ENCODE peak calls at places on chromosomes 2 and 18, in nine cellular contexts. D is lung, M is GM12865, L is mammary epithelial cell, C is cardiac muscle cell, U is AG10803, O is heart left ventricle, Q is astrocyte of the spinal cord, Y is GM10248. J is an unnamed sample.
A peak's percentile ranks its signal among the peaks of the same experiment; 100 is the strongest.

GRCh38 chr2:180776924-180777323 is 203.5 kb upstream of the UBE2E3 start:
- DNase-seq in M (no peak), C (no peak), D (no peak), Q (peak; percentile 39), Y (no peak), L (peak; percentile 11), U (peak; percentile 21), O (no peak), J (no peak)

GRCh38 chr18:10858477-10858876 is 290.9 kb downstream of the PIEZO2 start:
- DNase-seq in Q (no peak), D (no peak), Y (no peak), O (no peak), C (no peak), L (no peak), M (no peak), U (no peak), J (no peak)

GRCh38 chr2:102619414-102620319 is at the start of gene SLC9A2:
- DNase-seq in L (peak; percentile 40), Q (no peak), C (peak; percentile 78), Y (peak; percentile 29), O (no peak), U (no peak), M (peak; percentile 41), D (peak; percentile 29), J (peak; percentile 51)

GRCh38 chr2:174023591-174024523 is 58.7 kb upstream of the SP3 start:
- DNase-seq in O (peak; percentile 77), Q (peak; percentile 94), Y (peak; percentile 48), C (peak; percentile 92), L (peak; percentile 100), U (peak; percentile 95), M (peak; percentile 59), D (peak; percentile 54), J (no peak)

GRCh38 chr2:26649322-26649721 is 8.2 kb upstream of the CIB4 start:
- DNase-seq in Q (no peak), U (peak; percentile 16), L (no peak), O (no peak), M (no peak), D (no peak), C (no peak), Y (no peak), J (no peak)

GRCh38 chr2:62287895-62288589 is 92.1 kb downstream of the B3GNT2 start:
- DNase-seq in Q (peak; percentile 36), O (peak; percentile 87), M (peak; percentile 94), D (peak; percentile 64), Y (peak; percentile 32), U (peak; percentile 26), L (peak; percentile 90), C (peak; percentile 54), J (no peak)

GRCh38 chr18:75068682-75069435 is 140.1 kb downstream of the PTGR3 start:
- DNase-seq in Q (no peak), Y (no peak), U (no peak), O (no peak), M (no peak), L (no peak), C (no peak), D (no peak), J (no peak)

GRCh38 chr2:144643537-144644336 is 123.8 kb upstream of the ZEB2 start:
- DNase-seq in M (no peak), L (no peak), C (no peak), Q (peak; percentile 51), Y (no peak), U (no peak), D (no peak), O (no peak), J (no peak)

GRCh38 chr2:68569604-68570003 is 73.8 kb upstream of the PROKR1 start:
- DNase-seq in L (peak; percentile 27), O (no peak), Q (no peak), Y (no peak), U (peak; percentile 12), M (no peak), D (no peak), C (no peak), J (no peak)

GRCh38 chr2:105557021-105557420 is 158.2 kb upstream of the FHL2 start:
- DNase-seq in Y (no peak), O (peak; percentile 49), L (no peak), Q (no peak), C (no peak), U (no peak), M (no peak), D (no peak), J (no peak)

GRCh38 chr2:166239548-166239947 is 111.7 kb upstream of the SCN1A start:
- DNase-seq in L (peak; percentile 87), U (peak; percentile 77), Q (peak; percentile 93), M (no peak), D (no peak), O (no peak), Y (no peak), C (no peak), J (no peak)

GRCh38 chr2:202387608-202388342 is 11.6 kb downstream of the BMPR2 start:
- DNase-seq in C (no peak), Q (no peak), L (no peak), Y (no peak), O (no peak), D (no peak), M (no peak), U (peak; percentile 60), J (no peak)

GRCh38 chr2:71945133-71945959 is 202.3 kb downstream of the CYP26B1 start:
- DNase-seq in M (no peak), Q (no peak), C (no peak), U (peak; percentile 71), O (no peak), D (peak; percentile 19), L (no peak), Y (no peak), J (no peak)

GRCh38 chr2:232235716-232236115 is 142.8 kb upstream of the ALPP start:
- DNase-seq in U (no peak), M (no peak), D (no peak), Q (peak; percentile 48), C (peak; percentile 23), O (no peak), L (no peak), Y (peak; percentile 53), J (peak; percentile 23)

GRCh38 chr2:44770221-44771187 is 171.0 kb upstream of the SIX3 start:
- DNase-seq in O (no peak), Q (no peak), U (no peak), Y (peak; percentile 23), M (peak; percentile 7), C (no peak), D (no peak), L (no peak), J (no peak)

GRCh38 chr2:1789610-1790009 is 45.3 kb upstream of the PXDN start:
- DNase-seq in O (no peak), D (no peak), Y (no peak), M (no peak), Q (no peak), C (no peak), U (no peak), L (no peak), J (no peak)
- TF ChIP-seq CTCF in O (no peak), D (no peak), Y (no peak), M (no peak), Q (no peak), C (no peak), U (no peak), L (no peak), J (no peak)

DNA sequence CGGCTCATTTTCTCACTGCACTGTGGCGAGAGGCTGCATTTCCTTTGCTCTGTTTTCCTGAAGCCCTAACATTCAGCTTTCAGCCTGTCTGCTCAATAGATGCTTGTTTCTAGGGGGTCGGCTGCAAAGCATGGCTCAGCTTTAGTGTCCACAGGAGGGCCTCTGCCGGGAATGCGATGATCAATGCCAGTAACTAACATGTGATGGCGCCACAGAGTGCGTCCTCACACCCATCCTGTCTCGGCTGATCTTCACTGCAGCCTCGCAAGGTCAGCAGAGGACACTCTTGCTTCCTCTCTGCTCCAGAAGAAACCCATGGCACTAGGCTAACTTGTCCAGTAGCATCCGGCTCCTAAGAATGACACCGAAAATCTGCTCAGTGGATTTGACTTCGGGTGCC is 156.4 kb upstream of the PXDN start:
- DNase-seq in U (no peak), O (no peak), D (no peak), Q (no peak), C (peak; percentile 49), M (no peak), Y (no peak), L (no peak), J (no peak)
- TF ChIP-seq CTCF in U (no peak), O (no peak), D (no peak), Q (peak; percentile 11), C (no peak), M (no peak), Y (no peak), L (no peak), J (no peak)

GRCh38 chr2:35443087-35443486 is 912.5 kb upstream of the CRIM1 start:
- DNase-seq in C (no peak), O (no peak), L (no peak), Q (no peak), M (no peak), U (no peak), Y (no peak), D (no peak), J (no peak)
- TF ChIP-seq CTCF in C (no peak), O (no peak), L (no peak), Q (no peak), M (no peak), U (no peak), Y (no peak), D (no peak), J (no peak)

DNA sequence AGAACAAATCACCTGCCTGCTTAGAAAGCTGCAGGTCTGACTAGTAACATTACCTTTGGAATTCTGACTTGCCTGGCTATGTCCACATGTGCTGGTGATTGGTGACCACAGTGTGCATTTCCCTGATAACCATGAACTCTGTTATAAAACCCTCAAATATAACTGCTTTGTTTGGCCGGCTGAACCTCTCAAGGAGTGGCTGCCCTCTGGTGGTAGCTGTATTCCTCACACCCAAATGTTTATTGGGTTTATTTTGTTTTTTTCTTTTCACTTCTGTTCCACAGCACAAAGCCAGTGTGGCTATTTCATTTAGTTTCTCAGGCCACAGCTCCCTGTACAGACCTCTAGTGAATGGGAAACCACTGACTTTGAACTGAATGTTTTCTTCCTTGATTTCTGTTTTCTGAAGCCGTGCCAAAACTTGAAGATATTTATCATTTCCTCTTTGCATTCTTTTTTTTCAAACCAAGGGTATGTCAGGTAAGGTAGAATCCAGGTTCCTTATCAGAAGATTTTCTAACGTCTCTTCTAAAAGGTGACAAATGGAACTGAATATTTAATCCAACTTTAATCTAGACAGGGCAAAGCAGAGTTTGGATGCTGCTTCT is 549.0 kb upstream of the VRK2 start:
- DNase-seq in U (peak; percentile 64), Y (peak; percentile 34), M (peak; percentile 57), C (peak; percentile 78), Q (peak; percentile 53), L (peak; percentile 24), O (peak; percentile 26), D (peak; percentile 31), J (peak; percentile 18)
- TF ChIP-seq CTCF in U (peak; percentile 90), Y (peak; percentile 80), M (peak; percentile 77), C (peak; percentile 74), Q (peak; percentile 76), L (peak; percentile 80), O (peak; percentile 65), D (peak; percentile 15), J (peak; percentile 83)

GRCh38 chr2:98748303-98749052 is 17.5 kb upstream of the MGAT4A start:
- DNase-seq in C (no peak), Q (no peak), Y (no peak), L (no peak), M (peak; percentile 58), O (no peak), D (no peak), U (no peak), J (no peak)
- TF ChIP-seq CTCF in C (no peak), Q (no peak), Y (no peak), L (no peak), M (no peak), O (no peak), D (no peak), U (no peak), J (no peak)

J was measured in GM13977.